ENCODE peak calls at places on chromosomes 13 and 19, in seven cellular contexts. One of them, this sample, is unnamed.

GRCh38 chr13:96200810-96201209 is 110.9 kb downstream of the HS6ST3 start:
- DNase-seq in CD8-positive, alpha-beta T cell: no peak
- DNase-seq in thyroid gland: no peak
- DNase-seq in spleen: no peak
- DNase-seq in fibroblast of lung: no peak
- DNase-seq in IMR-90: no peak
- DNase-seq in cardiac muscle cell: no peak
- DNase-seq in this sample: no peak

GRCh38 chr13:42110410-42111155 is 62.1 kb downstream of the DGKH start:
- DNase-seq in thyroid gland: peak; percentile 5
- DNase-seq in fibroblast of lung: peak; percentile 70
- DNase-seq in CD8-positive, alpha-beta T cell: peak; percentile 13
- DNase-seq in cardiac muscle cell: peak; percentile 88
- DNase-seq in IMR-90: peak; percentile 82
- DNase-seq in spleen: no peak
- DNase-seq in this sample: no peak

GRCh38 chr13:112064222-112064621 is 2.7 kb upstream of the SOX1 start:
- DNase-seq in cardiac muscle cell: no peak
- DNase-seq in thyroid gland: no peak
- DNase-seq in spleen: no peak
- DNase-seq in fibroblast of lung: no peak
- DNase-seq in CD8-positive, alpha-beta T cell: no peak
- DNase-seq in IMR-90: no peak
- DNase-seq in this sample: no peak

GRCh38 chr19:2235026-2235395 is 1.1 kb downstream of the PLEKHJ1 start:
- DNase-seq in CD8-positive, alpha-beta T cell: no peak
- DNase-seq in cardiac muscle cell: no peak
- DNase-seq in fibroblast of lung: no peak
- DNase-seq in IMR-90: no peak
- DNase-seq in thyroid gland: no peak
- DNase-seq in spleen: no peak
- DNase-seq in this sample: no peak

GRCh38 chr19:23822735-23823134 is 64.0 kb upstream of the ZNF681 start:
- DNase-seq in IMR-90: no peak
- DNase-seq in thyroid gland: no peak
- DNase-seq in CD8-positive, alpha-beta T cell: no peak
- DNase-seq in fibroblast of lung: no peak
- DNase-seq in cardiac muscle cell: no peak
- DNase-seq in spleen: no peak
- DNase-seq in this sample: no peak

GRCh38 chr19:29211562-29212416 is 1.2 kb downstream of the UQCRFS1 start:
- DNase-seq in spleen: no peak
- DNase-seq in cardiac muscle cell: peak; percentile 16
- DNase-seq in IMR-90: peak; percentile 12
- DNase-seq in CD8-positive, alpha-beta T cell: no peak
- DNase-seq in thyroid gland: no peak
- DNase-seq in fibroblast of lung: peak; percentile 30
- DNase-seq in this sample: no peak

GRCh38 chr19:46840157-46840942 is 10.3 kb downstream of the AP2S1 start:
- DNase-seq in IMR-90: peak; percentile 70
- DNase-seq in spleen: peak; percentile 79
- DNase-seq in cardiac muscle cell: peak; percentile 78
- DNase-seq in fibroblast of lung: peak; percentile 51
- DNase-seq in CD8-positive, alpha-beta T cell: no peak
- DNase-seq in thyroid gland: peak; percentile 47
- DNase-seq in this sample: peak; percentile 38

GRCh38 chr19:47045867-47046470 is 2.5 kb downstream of the TMEM160 start:
- DNase-seq in CD8-positive, alpha-beta T cell: no peak
- DNase-seq in cardiac muscle cell: no peak
- DNase-seq in fibroblast of lung: no peak
- DNase-seq in thyroid gland: no peak
- DNase-seq in IMR-90: no peak
- DNase-seq in spleen: no peak
- DNase-seq in this sample: no peak

GRCh38 chr19:7326105-7326877 is 22.4 kb upstream of the ARHGEF18 start:
- DNase-seq in spleen: no peak
- DNase-seq in IMR-90: no peak
- DNase-seq in thyroid gland: peak; percentile 9
- DNase-seq in cardiac muscle cell: peak; percentile 21
- DNase-seq in CD8-positive, alpha-beta T cell: no peak
- DNase-seq in fibroblast of lung: no peak
- DNase-seq in this sample: no peak

GRCh38 chr13:40780822-40781401 is 8.5 kb upstream of the SLC25A15 start:
- DNase-seq in thyroid gland: no peak
- DNase-seq in cardiac muscle cell: peak; percentile 26
- DNase-seq in IMR-90: peak; percentile 20
- DNase-seq in CD8-positive, alpha-beta T cell: no peak
- DNase-seq in fibroblast of lung: peak; percentile 37
- DNase-seq in spleen: no peak
- DNase-seq in this sample: no peak

GRCh38 chr13:111945086-111945485 is 121.9 kb upstream of the SOX1 start:
- DNase-seq in IMR-90: no peak
- DNase-seq in fibroblast of lung: no peak
- DNase-seq in cardiac muscle cell: no peak
- DNase-seq in spleen: peak; percentile 51
- DNase-seq in thyroid gland: no peak
- DNase-seq in CD8-positive, alpha-beta T cell: no peak
- DNase-seq in this sample: no peak

GRCh38 chr19:16828990-16829821 is at the start of gene SIN3B:
- DNase-seq in cardiac muscle cell: peak; percentile 92
- DNase-seq in IMR-90: peak; percentile 82
- DNase-seq in CD8-positive, alpha-beta T cell: peak; percentile 88
- DNase-seq in fibroblast of lung: peak; percentile 78
- DNase-seq in spleen: peak; percentile 96
- DNase-seq in thyroid gland: peak; percentile 80
- DNase-seq in this sample: peak; percentile 87

GRCh38 chr13:109790071-109790470 is 3.7 kb upstream of the IRS2 start:
- DNase-seq in IMR-90: no peak
- DNase-seq in CD8-positive, alpha-beta T cell: no peak
- DNase-seq in spleen: no peak
- DNase-seq in thyroid gland: no peak
- DNase-seq in fibroblast of lung: no peak
- DNase-seq in cardiac muscle cell: peak; percentile 45
- DNase-seq in this sample: no peak

GRCh38 chr19:57056972-57057371 is 62.8 kb upstream of the USP29 start:
- DNase-seq in spleen: no peak
- DNase-seq in IMR-90: peak; percentile 11
- DNase-seq in fibroblast of lung: no peak
- DNase-seq in cardiac muscle cell: peak; percentile 50
- DNase-seq in thyroid gland: no peak
- DNase-seq in CD8-positive, alpha-beta T cell: no peak
- DNase-seq in this sample: no peak

GRCh38 chr19:46639356-46640061 is 3.5 kb upstream of the GNG8 start:
- DNase-seq in fibroblast of lung: peak; percentile 51
- DNase-seq in cardiac muscle cell: peak; percentile 95
- DNase-seq in CD8-positive, alpha-beta T cell: no peak
- DNase-seq in thyroid gland: no peak
- DNase-seq in spleen: peak; percentile 81
- DNase-seq in IMR-90: peak; percentile 58
- DNase-seq in this sample: no peak

GRCh38 chr19:18520848-18521691 is 800 bp downstream of the ELL start:
- DNase-seq in fibroblast of lung: no peak
- DNase-seq in cardiac muscle cell: peak; percentile 25
- DNase-seq in IMR-90: no peak
- DNase-seq in spleen: peak; percentile 93
- DNase-seq in thyroid gland: peak; percentile 20
- DNase-seq in CD8-positive, alpha-beta T cell: no peak
- DNase-seq in this sample: no peak

GRCh38 chr13:49560270-49561063 is 24.9 kb downstream of the RCBTB1 start:
- DNase-seq in CD8-positive, alpha-beta T cell: peak; percentile 4
- DNase-seq in fibroblast of lung: peak; percentile 20
- DNase-seq in cardiac muscle cell: peak; percentile 70
- DNase-seq in thyroid gland: no peak
- DNase-seq in spleen: no peak
- DNase-seq in IMR-90: peak; percentile 79
- DNase-seq in this sample: no peak

GRCh38 chr19:39566064-39566463 is 26.1 kb upstream of the EID2 start:
- DNase-seq in cardiac muscle cell: no peak
- DNase-seq in fibroblast of lung: no peak
- DNase-seq in IMR-90: no peak
- DNase-seq in spleen: no peak
- DNase-seq in thyroid gland: no peak
- DNase-seq in CD8-positive, alpha-beta T cell: no peak
- DNase-seq in this sample: no peak

GRCh38 chr19:4066176-4066606 is 508 bp downstream of the ZBTB7A start:
- DNase-seq in spleen: peak; percentile 94
- DNase-seq in fibroblast of lung: no peak
- DNase-seq in thyroid gland: peak; percentile 37
- DNase-seq in CD8-positive, alpha-beta T cell: peak; percentile 55
- DNase-seq in IMR-90: no peak
- DNase-seq in cardiac muscle cell: no peak
- DNase-seq in this sample: peak; percentile 49

GRCh38 chr19:33956941-33957340 is 160.3 kb downstream of the KCTD15 start:
- DNase-seq in IMR-90: no peak
- DNase-seq in spleen: no peak
- DNase-seq in thyroid gland: no peak
- DNase-seq in cardiac muscle cell: no peak
- DNase-seq in CD8-positive, alpha-beta T cell: no peak
- DNase-seq in fibroblast of lung: no peak
- DNase-seq in this sample: no peak

GRCh38 chr13:41222259-41222852 is 28.0 kb upstream of the KBTBD7 start:
- DNase-seq in spleen: no peak
- DNase-seq in IMR-90: peak; percentile 40
- DNase-seq in CD8-positive, alpha-beta T cell: peak; percentile 24
- DNase-seq in fibroblast of lung: peak; percentile 36
- DNase-seq in cardiac muscle cell: peak; percentile 71
- DNase-seq in thyroid gland: peak; percentile 33
- DNase-seq in this sample: no peak

GRCh38 chr19:30120860-30121484 is 178.9 kb downstream of the URI1 start:
- DNase-seq in fibroblast of lung: no peak
- DNase-seq in CD8-positive, alpha-beta T cell: no peak
- DNase-seq in cardiac muscle cell: no peak
- DNase-seq in IMR-90: no peak
- DNase-seq in thyroid gland: no peak
- DNase-seq in spleen: no peak
- DNase-seq in this sample: no peak

GRCh38 chr13:75687145-75687763 is 51.1 kb downstream of the LMO7 start:
- DNase-seq in spleen: no peak
- DNase-seq in IMR-90: peak; percentile 68
- DNase-seq in fibroblast of lung: peak; percentile 43
- DNase-seq in CD8-positive, alpha-beta T cell: no peak
- DNase-seq in thyroid gland: no peak
- DNase-seq in cardiac muscle cell: peak; percentile 62
- DNase-seq in this sample: no peak

GRCh38 chr13:104586010-104586746 is 1520.0 kb upstream of the SLC10A2 start:
- DNase-seq in IMR-90: peak; percentile 87
- DNase-seq in cardiac muscle cell: peak; percentile 93
- DNase-seq in fibroblast of lung: peak; percentile 85
- DNase-seq in CD8-positive, alpha-beta T cell: no peak
- DNase-seq in spleen: no peak
- DNase-seq in thyroid gland: peak; percentile 2
- DNase-seq in this sample: no peak

DNA sequence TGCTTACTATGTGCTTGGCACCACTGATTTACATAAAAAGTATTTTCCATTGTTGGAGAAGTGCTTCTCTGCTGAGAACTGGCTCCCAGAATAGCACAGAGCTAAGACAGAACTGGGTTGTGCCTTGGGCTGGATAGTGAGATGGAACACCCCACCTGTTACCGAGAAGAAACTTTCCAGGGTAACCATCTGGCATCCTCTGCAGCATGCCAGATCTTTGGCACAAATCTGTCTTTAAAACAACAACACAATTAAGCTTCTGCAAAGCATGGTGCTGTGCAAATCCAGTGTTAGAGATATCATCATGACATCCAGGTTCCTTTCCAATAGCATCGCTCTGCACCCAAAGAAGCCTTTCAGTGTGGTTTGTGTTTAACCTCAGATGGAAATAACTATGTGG is 202.5 kb upstream of the RFC3 start:
- DNase-seq in cardiac muscle cell: no peak
- DNase-seq in IMR-90: no peak
- DNase-seq in CD8-positive, alpha-beta T cell: no peak
- DNase-seq in spleen: no peak
- DNase-seq in fibroblast of lung: no peak
- DNase-seq in thyroid gland: no peak
- DNase-seq in this sample: no peak
- H3K9me3 ChIP-seq in cardiac muscle cell: no peaks in the 10 kb centered on the region
- H3K9me3 ChIP-seq in IMR-90: no peaks in the 10 kb centered on the region
- H3K9me3 ChIP-seq in CD8-positive, alpha-beta T cell: no peaks in the 10 kb centered on the region
- H3K9me3 ChIP-seq in spleen: no peaks in the 10 kb centered on the region
- H3K9me3 ChIP-seq in fibroblast of lung: no peaks in the 10 kb centered on the region
- H3K9me3 ChIP-seq in thyroid gland: no peaks in the 10 kb centered on the region
- H3K9me3 ChIP-seq in this sample: no peaks in the 10 kb centered on the region

DNA sequence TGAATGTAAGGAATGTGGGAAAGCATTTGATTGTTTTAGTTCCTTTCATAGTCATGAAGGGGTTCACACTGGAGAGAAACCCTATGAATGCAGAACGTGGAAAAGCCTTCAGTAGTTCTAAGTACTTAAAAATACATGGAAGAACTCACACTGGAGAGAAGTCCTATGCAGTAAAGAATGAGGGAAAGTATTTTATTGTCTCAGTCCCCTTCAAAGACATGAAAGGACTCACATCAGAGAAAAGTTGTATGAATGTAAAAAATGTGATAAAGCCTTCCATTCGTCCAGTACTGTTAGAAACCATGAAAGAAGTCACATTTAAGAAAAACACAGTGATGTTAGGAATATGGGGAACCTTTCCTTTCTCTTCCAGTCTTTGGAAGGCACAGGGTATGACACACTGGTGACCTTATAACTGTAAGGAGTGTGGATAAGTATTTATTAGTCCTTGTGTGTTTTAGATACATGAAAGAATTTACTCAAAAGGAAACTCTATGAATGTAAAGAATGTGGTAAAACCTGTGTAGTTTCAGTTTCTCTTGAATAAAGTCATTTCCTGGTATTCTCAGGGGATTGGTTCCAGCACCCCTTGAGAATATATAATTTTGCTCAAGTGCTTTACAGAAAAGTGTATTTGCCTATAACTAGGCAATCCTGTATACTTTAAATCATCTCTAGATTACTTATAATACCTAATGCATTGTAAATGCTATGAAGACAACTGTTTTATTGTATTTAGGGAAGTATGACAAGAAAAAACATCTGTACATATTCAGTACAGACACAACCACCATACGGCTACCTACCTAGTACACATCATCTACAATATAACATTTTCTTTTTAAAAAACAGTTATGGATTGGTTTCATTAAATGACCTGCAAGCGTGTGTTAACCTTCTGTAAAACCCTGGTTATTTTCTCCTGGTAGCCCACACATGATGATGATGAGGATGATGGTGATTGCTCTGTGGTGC is 52.8 kb downstream of the ZNF823 start:
- DNase-seq in CD8-positive, alpha-beta T cell: no peak
- DNase-seq in IMR-90: no peak
- DNase-seq in fibroblast of lung: no peak
- DNase-seq in thyroid gland: no peak
- DNase-seq in spleen: no peak
- DNase-seq in cardiac muscle cell: no peak
- DNase-seq in this sample: no peak
- H3K9me3 ChIP-seq in CD8-positive, alpha-beta T cell: peaks cover 6% of the 10 kb centered on the region
- H3K9me3 ChIP-seq in IMR-90: peaks cover 39% of the 10 kb centered on the region
- H3K9me3 ChIP-seq in fibroblast of lung: no peaks in the 10 kb centered on the region
- H3K9me3 ChIP-seq in thyroid gland: no peaks in the 10 kb centered on the region
- H3K9me3 ChIP-seq in spleen: peaks cover 35% of the 10 kb centered on the region
- H3K9me3 ChIP-seq in cardiac muscle cell: peaks cover 10% of the 10 kb centered on the region
- H3K9me3 ChIP-seq in this sample: peaks cover 7% of the 10 kb centered on the region

GRCh38 chr19:20124879-20125278 is 42.1 kb upstream of the ZNF486 start:
- DNase-seq in CD8-positive, alpha-beta T cell: no peak
- DNase-seq in thyroid gland: no peak
- DNase-seq in fibroblast of lung: no peak
- DNase-seq in IMR-90: no peak
- DNase-seq in spleen: no peak
- DNase-seq in cardiac muscle cell: no peak
- DNase-seq in this sample: no peak
- H3K9me3 ChIP-seq in CD8-positive, alpha-beta T cell: peaks cover 10% of the 10 kb centered on the region
- H3K9me3 ChIP-seq in thyroid gland: no peaks in the 10 kb centered on the region
- H3K9me3 ChIP-seq in fibroblast of lung: no peaks in the 10 kb centered on the region
- H3K9me3 ChIP-seq in IMR-90: peaks cover 29% of the 10 kb centered on the region
- H3K9me3 ChIP-seq in spleen: peaks cover 81% of the 10 kb centered on the region
- H3K9me3 ChIP-seq in cardiac muscle cell: peaks cover 4% of the 10 kb centered on the region
- H3K9me3 ChIP-seq in this sample: peaks cover 6% of the 10 kb centered on the region

GRCh38 chr19:49763230-49763629 is at the start of gene TSKS:
- DNase-seq in IMR-90: no peak
- DNase-seq in spleen: no peak
- DNase-seq in CD8-positive, alpha-beta T cell: no peak
- DNase-seq in fibroblast of lung: no peak
- DNase-seq in cardiac muscle cell: no peak
- DNase-seq in thyroid gland: no peak
- DNase-seq in this sample: no peak
- H3K9me3 ChIP-seq in IMR-90: no peaks in the 10 kb centered on the region
- H3K9me3 ChIP-seq in spleen: no peaks in the 10 kb centered on the region
- H3K9me3 ChIP-seq in CD8-positive, alpha-beta T cell: no peaks in the 10 kb centered on the region
- H3K9me3 ChIP-seq in fibroblast of lung: no peaks in the 10 kb centered on the region
- H3K9me3 ChIP-seq in cardiac muscle cell: no peaks in the 10 kb centered on the region
- H3K9me3 ChIP-seq in thyroid gland: no peaks in the 10 kb centered on the region
- H3K9me3 ChIP-seq in this sample: no peaks in the 10 kb centered on the region